ENCODE peak calls at places on chromosomes 4 and X, in four cellular contexts. N, T, E and L are unnamed samples.

GRCh38 chrX:16999275-16999674 is 52.8 kb downstream of the REPS2 start:
- DNase-seq in E (no peak), N (no peak), T (no peak), L (no peak)

GRCh38 chr4:81715335-81715734 is 243.6 kb upstream of the RASGEF1B start:
- DNase-seq in N (no peak), E (no peak), T (no peak), L (no peak)

GRCh38 chrX:150410513-150410912 is 47.4 kb downstream of the MAMLD1 start:
- DNase-seq in T (no peak), E (no peak), N (no peak), L (no peak)

GRCh38 chrX:77949840-77950239 is 19.6 kb downstream of the PGAM4 start:
- DNase-seq in N (no peak), E (no peak), T (no peak), L (no peak)

GRCh38 chr4:152998861-152999260 is 62.7 kb downstream of the FHDC1 start:
- DNase-seq in T (no peak), E (no peak), N (no peak), L (no peak)

GRCh38 chrX:131045786-131046185 is 12.4 kb upstream of the ARHGAP36 start:
- DNase-seq in N (no peak), T (no peak), E (no peak), L (no peak)

GRCh38 chrX:130055103-130055502 is 55.2 kb downstream of the ELF4 start:
- DNase-seq in T (peak; percentile 66), E (peak; percentile 33), N (no peak), L (no peak)

GRCh38 chr4:37573566-37573965 is 112.6 kb downstream of the RELL1 start:
- DNase-seq in E (no peak), N (no peak), T (no peak), L (no peak)

GRCh38 chrX:32839781-32840180 is 371.6 kb downstream of the DMD start:
- DNase-seq in N (no peak), T (no peak), E (no peak), L (no peak)

GRCh38 chrX:129823115-129823514 is 20.6 kb downstream of the ZDHHC9 start:
- DNase-seq in N (no peak), T (peak; percentile 59), E (no peak), L (peak; percentile 54)

GRCh38 chr4:143335979-143336827 is 473 bp upstream of the GAB1 start:
- DNase-seq in N (peak; percentile 83), T (peak; percentile 94), E (peak; percentile 55), L (no peak)

GRCh38 chr4:142845293-142846070 is 619 bp downstream of the INPP4B start:
- DNase-seq in N (no peak), T (peak; percentile 50), E (no peak), L (no peak)

GRCh38 chrX:65609237-65609636 is 58.2 kb upstream of the MSN start:
- DNase-seq in E (no peak), T (no peak), N (no peak), L (no peak)

GRCh38 chr4:25160714-25161598 is 707 bp upstream of the SEPSECS start:
- DNase-seq in T (no peak), N (no peak), E (no peak), L (no peak)

GRCh38 chr4:16019666-16020065 is 56.7 kb upstream of the FGFBP2 start:
- DNase-seq in T (no peak), E (no peak), N (no peak), L (no peak)

GRCh38 chr4:110622841-110623709 is at the start of gene PITX2:
- DNase-seq in N (peak; percentile 61), T (peak; percentile 86), E (peak; percentile 43), L (no peak)

GRCh38 chrX:24398766-24399165 is 38.3 kb downstream of the SUPT20HL1 start:
- DNase-seq in N (no peak), E (no peak), T (no peak), L (no peak)

GRCh38 chr4:6474053-6474568 is 1.7 kb upstream of the PPP2R2C start:
- DNase-seq in E (no peak), T (no peak), N (no peak), L (no peak)

GRCh38 chr4:19945979-19946380 is 305.7 kb upstream of the SLIT2 start:
- DNase-seq in E (peak; percentile 96), N (no peak), T (no peak), L (no peak)

GRCh38 chrX:129145898-129146297 is 377.4 kb downstream of the SMARCA1 start:
- DNase-seq in N (no peak), T (no peak), E (no peak), L (no peak)

GRCh38 chr4:99383833-99384392 is 31.4 kb upstream of the ADH1C start:
- DNase-seq in N (no peak), T (peak; percentile 56), E (peak; percentile 98), L (no peak)

GRCh38 chr4:84691170-84691691 is 108.3 kb downstream of the CDS1 start:
- DNase-seq in E (peak; percentile 59), N (no peak), T (no peak), L (no peak)

GRCh38 chr4:153661215-153661822 is 22.8 kb upstream of the TLR2 start:
- DNase-seq in N (no peak), E (no peak), T (no peak), L (no peak)

GRCh38 chr4:55125087-55125721 is at the start of gene KDR:
- DNase-seq in T (peak; percentile 49), E (no peak), N (peak; percentile 23), L (no peak)

GRCh38 chrX:71619193-71619592 is 882 bp upstream of the CXCR3 start:
- DNase-seq in T (no peak), N (no peak), E (no peak), L (peak; percentile 68)

GRCh38 chr4:157222764-157223145 is 2.2 kb downstream of the GRIA2 start:
- DNase-seq in T (peak; percentile 42), E (no peak), N (no peak), L (no peak)